ENCODE peak calls at places on chromosomes 3 and 15, in four cellular contexts. One of them, this sample, is unnamed.

GRCh38 chr15:38886315-38887163 is 321.9 kb upstream of the RASGRP1 start:
- DNase-seq in M059J: peak; percentile 75
- DNase-seq in NCI-H1930: no peak
- DNase-seq in Calu3: no peak
- DNase-seq in this sample: peak; percentile 53

GRCh38 chr15:41822471-41822870 is 5.4 kb upstream of the JMJD7 start:
- DNase-seq in Calu3: no peak
- DNase-seq in M059J: no peak
- DNase-seq in NCI-H1930: no peak
- DNase-seq in this sample: no peak

GRCh38 chr3:77147836-77148578 is 108.1 kb downstream of the ROBO2 start:
- DNase-seq in M059J: no peak
- DNase-seq in Calu3: no peak
- DNase-seq in NCI-H1930: no peak
- DNase-seq in this sample: no peak

GRCh38 chr15:77650285-77650684 is 17.6 kb upstream of the LINGO1 start:
- DNase-seq in Calu3: peak; percentile 43
- DNase-seq in M059J: no peak
- DNase-seq in NCI-H1930: no peak
- DNase-seq in this sample: no peak

GRCh38 chr3:45224824-45225464 is 1.1 kb downstream of the TMEM158 start:
- DNase-seq in Calu3: peak; percentile 79
- DNase-seq in NCI-H1930: peak; percentile 27
- DNase-seq in M059J: peak; percentile 69
- DNase-seq in this sample: peak; percentile 58

GRCh38 chr15:94840794-94841587 is 609.6 kb downstream of the MCTP2 start:
- DNase-seq in M059J: no peak
- DNase-seq in Calu3: no peak
- DNase-seq in NCI-H1930: no peak
- DNase-seq in this sample: peak; percentile 6

GRCh38 chr3:16059081-16059537 is 115.4 kb upstream of the GALNT15 start:
- DNase-seq in NCI-H1930: no peak
- DNase-seq in Calu3: no peak
- DNase-seq in M059J: peak; percentile 33
- DNase-seq in this sample: peak; percentile 22

GRCh38 chr3:85939026-85939616 is 980.3 kb downstream of the CADM2 start:
- DNase-seq in NCI-H1930: no peak
- DNase-seq in Calu3: no peak
- DNase-seq in M059J: no peak
- DNase-seq in this sample: no peak

GRCh38 chr15:86231864-86232801 is 152.5 kb downstream of the AGBL1 start:
- DNase-seq in Calu3: peak; percentile 25
- DNase-seq in M059J: peak; percentile 20
- DNase-seq in NCI-H1930: peak; percentile 14
- DNase-seq in this sample: no peak

GRCh38 chr15:92140802-92141201 is 252.9 kb upstream of the ST8SIA2 start:
- DNase-seq in NCI-H1930: no peak
- DNase-seq in M059J: no peak
- DNase-seq in Calu3: peak; percentile 42
- DNase-seq in this sample: no peak

GRCh38 chr3:157572559-157573270 is 69.5 kb upstream of the VEPH1 start:
- DNase-seq in M059J: peak; percentile 69
- DNase-seq in Calu3: peak; percentile 77
- DNase-seq in NCI-H1930: peak; percentile 43
- DNase-seq in this sample: peak; percentile 62

GRCh38 chr3:183584246-183584913 is 28.9 kb upstream of the KLHL6 start:
- DNase-seq in M059J: peak; percentile 9
- DNase-seq in Calu3: no peak
- DNase-seq in NCI-H1930: no peak
- DNase-seq in this sample: no peak

GRCh38 chr15:92650256-92650655 is 5.3 kb downstream of the FAM174B start:
- DNase-seq in M059J: peak; percentile 88
- DNase-seq in NCI-H1930: no peak
- DNase-seq in Calu3: no peak
- DNase-seq in this sample: no peak

GRCh38 chr3:186902154-186902553 is 28.2 kb upstream of the ST6GAL1 start:
- DNase-seq in NCI-H1930: no peak
- DNase-seq in Calu3: no peak
- DNase-seq in M059J: peak; percentile 56
- DNase-seq in this sample: peak; percentile 25

GRCh38 chr3:139935071-139935865 is at the start of gene CLSTN2:
- DNase-seq in Calu3: peak; percentile 63
- DNase-seq in NCI-H1930: peak; percentile 72
- DNase-seq in M059J: peak; percentile 80
- DNase-seq in this sample: peak; percentile 20

GRCh38 chr3:161305095-161305991 is 66.0 kb downstream of the SPTSSB start:
- DNase-seq in Calu3: peak; percentile 31
- DNase-seq in NCI-H1930: no peak
- DNase-seq in M059J: peak; percentile 16
- DNase-seq in this sample: no peak

GRCh38 chr3:51974277-51974962 is 444 bp upstream of the ABHD14A start:
- DNase-seq in NCI-H1930: no peak
- DNase-seq in Calu3: no peak
- DNase-seq in M059J: no peak
- DNase-seq in this sample: no peak

GRCh38 chr3:45760878-45761711 is 35.2 kb downstream of the SLC6A20 start:
- DNase-seq in M059J: peak; percentile 45
- DNase-seq in NCI-H1930: peak; percentile 2
- DNase-seq in Calu3: peak; percentile 67
- DNase-seq in this sample: peak; percentile 82

GRCh38 chr15:100737214-100737613 is 134.8 kb downstream of the ASB7 start:
- DNase-seq in NCI-H1930: no peak
- DNase-seq in M059J: peak; percentile 84
- DNase-seq in Calu3: no peak
- DNase-seq in this sample: no peak

GRCh38 chr3:15284121-15284889 is 48.1 kb downstream of the SH3BP5 start:
- DNase-seq in NCI-H1930: no peak
- DNase-seq in Calu3: no peak
- DNase-seq in M059J: peak; percentile 62
- DNase-seq in this sample: peak; percentile 72

GRCh38 chr3:138097192-138097829 is 18.1 kb downstream of the DZIP1L start:
- DNase-seq in NCI-H1930: no peak
- DNase-seq in M059J: no peak
- DNase-seq in Calu3: peak; percentile 71
- DNase-seq in this sample: no peak

GRCh38 chr15:40445411-40446055 is 4.8 kb downstream of the BAHD1 start:
- DNase-seq in M059J: peak; percentile 52
- DNase-seq in NCI-H1930: no peak
- DNase-seq in Calu3: no peak
- DNase-seq in this sample: peak; percentile 38

GRCh38 chr3:143808999-143809700 is 39.1 kb downstream of the SLC9A9 start:
- DNase-seq in Calu3: no peak
- DNase-seq in M059J: no peak
- DNase-seq in NCI-H1930: no peak
- DNase-seq in this sample: no peak

GRCh38 chr15:39874890-39875549 is 45.0 kb downstream of the GPR176 start:
- DNase-seq in NCI-H1930: no peak
- DNase-seq in Calu3: peak; percentile 10
- DNase-seq in M059J: peak; percentile 59
- DNase-seq in this sample: no peak

GRCh38 chr15:57509965-57510364 is 81.7 kb upstream of the MYZAP start:
- DNase-seq in NCI-H1930: no peak
- DNase-seq in M059J: no peak
- DNase-seq in Calu3: no peak
- DNase-seq in this sample: no peak

GRCh38 chr3:9028134-9028533 is 64.9 kb upstream of the RAD18 start:
- DNase-seq in Calu3: no peak
- DNase-seq in M059J: peak; percentile 71
- DNase-seq in NCI-H1930: no peak
- DNase-seq in this sample: peak; percentile 29

GRCh38 chr15:100901702-100902435 is 17.3 kb upstream of the LRRK1 start:
- DNase-seq in Calu3: no peak
- DNase-seq in M059J: peak; percentile 45
- DNase-seq in NCI-H1930: no peak
- DNase-seq in this sample: no peak

This sample was measured in A172.